ENCODE peak calls at places on chromosomes 1 and 21, in eight cellular contexts. One of them, this sample, is unnamed.

GRCh38 chr1:1989102-1989542 is 14.5 kb downstream of the CFAP74 start:
- DNase-seq in psoas muscle: peak
- DNase-seq in left ventricle myocardium inferior: peak
- DNase-seq in HT1080: no peak
- DNase-seq in ureter: no peak
- DNase-seq in nephron progenitor cell: peak
- DNase-seq in stimulated activated naive CD4-positive, alpha-beta T cell: no peak
- DNase-seq in endothelial cell: no peak
- DNase-seq in this sample: peak

GRCh38 chr1:23194119-23194984 is 22.9 kb downstream of the HTR1D start:
- DNase-seq in ureter: no peak
- DNase-seq in stimulated activated naive CD4-positive, alpha-beta T cell: no peak
- DNase-seq in left ventricle myocardium inferior: no peak
- DNase-seq in endothelial cell: no peak
- DNase-seq in HT1080: peak
- DNase-seq in psoas muscle: no peak
- DNase-seq in nephron progenitor cell: no peak
- DNase-seq in this sample: no peak

GRCh38 chr1:117171900-117172501 is 38.7 kb downstream of the VTCN1 start:
- DNase-seq in psoas muscle: peak
- DNase-seq in nephron progenitor cell: no peak
- DNase-seq in stimulated activated naive CD4-positive, alpha-beta T cell: no peak
- DNase-seq in left ventricle myocardium inferior: peak
- DNase-seq in HT1080: peak
- DNase-seq in ureter: peak
- DNase-seq in endothelial cell: no peak
- DNase-seq in this sample: peak

GRCh38 chr1:44723496-44724407 is 7.2 kb downstream of the RNU5D-1 start:
- DNase-seq in ureter: no peak
- DNase-seq in left ventricle myocardium inferior: peak
- DNase-seq in endothelial cell: no peak
- DNase-seq in psoas muscle: no peak
- DNase-seq in HT1080: no peak
- DNase-seq in nephron progenitor cell: no peak
- DNase-seq in stimulated activated naive CD4-positive, alpha-beta T cell: peak
- DNase-seq in this sample: peak

GRCh38 chr1:223708651-223709268 is 3.6 kb upstream of the CAPN2 start:
- DNase-seq in nephron progenitor cell: no peak
- DNase-seq in ureter: no peak
- DNase-seq in HT1080: no peak
- DNase-seq in psoas muscle: no peak
- DNase-seq in stimulated activated naive CD4-positive, alpha-beta T cell: no peak
- DNase-seq in endothelial cell: peak
- DNase-seq in left ventricle myocardium inferior: no peak
- DNase-seq in this sample: no peak

GRCh38 chr1:155139895-155140629 is at the start of gene DPM3:
- DNase-seq in stimulated activated naive CD4-positive, alpha-beta T cell: peak
- DNase-seq in left ventricle myocardium inferior: peak
- DNase-seq in endothelial cell: peak
- DNase-seq in psoas muscle: peak
- DNase-seq in nephron progenitor cell: peak
- DNase-seq in ureter: peak
- DNase-seq in HT1080: peak
- DNase-seq in this sample: peak

GRCh38 chr1:223844521-223844961 is 1.2 kb downstream of the TP53BP2 start:
- DNase-seq in psoas muscle: no peak
- DNase-seq in HT1080: peak
- DNase-seq in stimulated activated naive CD4-positive, alpha-beta T cell: peak
- DNase-seq in nephron progenitor cell: no peak
- DNase-seq in ureter: no peak
- DNase-seq in endothelial cell: no peak
- DNase-seq in left ventricle myocardium inferior: no peak
- DNase-seq in this sample: no peak

GRCh38 chr1:41534181-41535076 is 49.9 kb upstream of the EDN2 start:
- DNase-seq in nephron progenitor cell: no peak
- DNase-seq in endothelial cell: no peak
- DNase-seq in ureter: no peak
- DNase-seq in left ventricle myocardium inferior: no peak
- DNase-seq in stimulated activated naive CD4-positive, alpha-beta T cell: no peak
- DNase-seq in HT1080: no peak
- DNase-seq in psoas muscle: no peak
- DNase-seq in this sample: no peak

GRCh38 chr1:159889202-159889601 is 10.8 kb downstream of the CFAP45 start:
- DNase-seq in HT1080: peak
- DNase-seq in left ventricle myocardium inferior: no peak
- DNase-seq in stimulated activated naive CD4-positive, alpha-beta T cell: no peak
- DNase-seq in ureter: no peak
- DNase-seq in nephron progenitor cell: no peak
- DNase-seq in psoas muscle: no peak
- DNase-seq in endothelial cell: no peak
- DNase-seq in this sample: no peak

GRCh38 chr1:12229835-12230548 is at the start of gene VPS13D:
- DNase-seq in stimulated activated naive CD4-positive, alpha-beta T cell: peak
- DNase-seq in nephron progenitor cell: peak
- DNase-seq in left ventricle myocardium inferior: peak
- DNase-seq in ureter: peak
- DNase-seq in HT1080: peak
- DNase-seq in psoas muscle: peak
- DNase-seq in endothelial cell: peak
- DNase-seq in this sample: peak

GRCh38 chr1:46527474-46528296 is 23.8 kb downstream of the KNCN start:
- DNase-seq in psoas muscle: peak
- DNase-seq in endothelial cell: peak
- DNase-seq in nephron progenitor cell: peak
- DNase-seq in ureter: peak
- DNase-seq in HT1080: peak
- DNase-seq in stimulated activated naive CD4-positive, alpha-beta T cell: peak
- DNase-seq in left ventricle myocardium inferior: peak
- DNase-seq in this sample: peak

GRCh38 chr1:233113009-233113712 is 162.8 kb downstream of the NTPCR start:
- DNase-seq in stimulated activated naive CD4-positive, alpha-beta T cell: no peak
- DNase-seq in endothelial cell: peak
- DNase-seq in nephron progenitor cell: peak
- DNase-seq in psoas muscle: peak
- DNase-seq in ureter: peak
- DNase-seq in HT1080: peak
- DNase-seq in left ventricle myocardium inferior: peak
- DNase-seq in this sample: peak

GRCh38 chr1:54545916-54546635 is 2.0 kb upstream of the ACOT11 start:
- DNase-seq in stimulated activated naive CD4-positive, alpha-beta T cell: no peak
- DNase-seq in nephron progenitor cell: no peak
- DNase-seq in HT1080: no peak
- DNase-seq in ureter: no peak
- DNase-seq in endothelial cell: no peak
- DNase-seq in left ventricle myocardium inferior: no peak
- DNase-seq in psoas muscle: no peak
- DNase-seq in this sample: no peak

GRCh38 chr1:167668108-167668507 is 38.1 kb downstream of the RCSD1 start:
- DNase-seq in left ventricle myocardium inferior: no peak
- DNase-seq in ureter: no peak
- DNase-seq in HT1080: no peak
- DNase-seq in stimulated activated naive CD4-positive, alpha-beta T cell: no peak
- DNase-seq in endothelial cell: no peak
- DNase-seq in psoas muscle: no peak
- DNase-seq in nephron progenitor cell: no peak
- DNase-seq in this sample: no peak

GRCh38 chr21:45556645-45557601 is 14.7 kb upstream of the SLC19A1 start:
- DNase-seq in psoas muscle: no peak
- DNase-seq in stimulated activated naive CD4-positive, alpha-beta T cell: no peak
- DNase-seq in ureter: no peak
- DNase-seq in endothelial cell: no peak
- DNase-seq in left ventricle myocardium inferior: peak
- DNase-seq in nephron progenitor cell: no peak
- DNase-seq in HT1080: no peak
- DNase-seq in this sample: peak

GRCh38 chr1:66336641-66336991 is 197.3 kb upstream of the SGIP1 start:
- DNase-seq in stimulated activated naive CD4-positive, alpha-beta T cell: no peak
- DNase-seq in ureter: no peak
- DNase-seq in psoas muscle: no peak
- DNase-seq in nephron progenitor cell: no peak
- DNase-seq in left ventricle myocardium inferior: no peak
- DNase-seq in endothelial cell: no peak
- DNase-seq in HT1080: no peak
- DNase-seq in this sample: no peak

GRCh38 chr1:201009967-201010645 is 13.4 kb downstream of the KIF21B start:
- DNase-seq in nephron progenitor cell: peak
- DNase-seq in endothelial cell: no peak
- DNase-seq in psoas muscle: no peak
- DNase-seq in HT1080: no peak
- DNase-seq in ureter: no peak
- DNase-seq in stimulated activated naive CD4-positive, alpha-beta T cell: no peak
- DNase-seq in left ventricle myocardium inferior: no peak
- DNase-seq in this sample: no peak

GRCh38 chr1:21532496-21532895 is 23.3 kb downstream of the ALPL start:
- DNase-seq in nephron progenitor cell: no peak
- DNase-seq in endothelial cell: no peak
- DNase-seq in ureter: no peak
- DNase-seq in left ventricle myocardium inferior: no peak
- DNase-seq in psoas muscle: no peak
- DNase-seq in stimulated activated naive CD4-positive, alpha-beta T cell: no peak
- DNase-seq in HT1080: no peak
- DNase-seq in this sample: no peak

GRCh38 chr1:6345009-6345408 is 48.6 kb downstream of the ACOT7 start:
- DNase-seq in endothelial cell: no peak
- DNase-seq in psoas muscle: no peak
- DNase-seq in left ventricle myocardium inferior: no peak
- DNase-seq in stimulated activated naive CD4-positive, alpha-beta T cell: no peak
- DNase-seq in HT1080: no peak
- DNase-seq in nephron progenitor cell: no peak
- DNase-seq in ureter: no peak
- DNase-seq in this sample: no peak

GRCh38 chr1:201709564-201710295 is 119.2 kb upstream of the IPO9 start:
- DNase-seq in left ventricle myocardium inferior: peak
- DNase-seq in HT1080: peak
- DNase-seq in nephron progenitor cell: peak
- DNase-seq in endothelial cell: peak
- DNase-seq in ureter: peak
- DNase-seq in stimulated activated naive CD4-positive, alpha-beta T cell: peak
- DNase-seq in psoas muscle: peak
- DNase-seq in this sample: peak

GRCh38 chr1:54408701-54409066 is 2.5 kb upstream of the SSBP3 start:
- DNase-seq in psoas muscle: no peak
- DNase-seq in HT1080: no peak
- DNase-seq in nephron progenitor cell: no peak
- DNase-seq in endothelial cell: no peak
- DNase-seq in ureter: no peak
- DNase-seq in stimulated activated naive CD4-positive, alpha-beta T cell: no peak
- DNase-seq in left ventricle myocardium inferior: no peak
- DNase-seq in this sample: no peak

GRCh38 chr1:66168919-66169725 is 364.8 kb upstream of the SGIP1 start:
- DNase-seq in endothelial cell: no peak
- DNase-seq in HT1080: peak
- DNase-seq in ureter: no peak
- DNase-seq in left ventricle myocardium inferior: no peak
- DNase-seq in nephron progenitor cell: no peak
- DNase-seq in psoas muscle: no peak
- DNase-seq in stimulated activated naive CD4-positive, alpha-beta T cell: no peak
- DNase-seq in this sample: no peak

This sample was measured in heart left ventricle.